ENCODE peak calls at places on chromosome 12, in five cellular contexts. G is HCT116, M is heart right ventricle, X is heart left ventricle, B is H9. K is an unnamed sample.

GRCh38 chr12:1645819-1646218 is 16.8 kb downstream of the WNT5B start:
- DNase-seq in G (no peak), M (no peak), X (no peak), B (no peak), K (no peak)

GRCh38 chr12:39464976-39465375 is 22.1 kb upstream of the KIF21A start:
- DNase-seq in G (no peak), M (no peak), X (no peak), B (no peak), K (no peak)

GRCh38 chr12:94329366-94329765 is 130.3 kb downstream of the CEP83 start:
- DNase-seq in G (no peak), M (no peak), X (no peak), B (no peak), K (no peak)

GRCh38 chr12:49543221-49543913 is 4.5 kb downstream of the KCNH3 start:
- DNase-seq in G (no peak), M (no peak), X (no peak), B (no peak), K (no peak)

GRCh38 chr12:105198961-105199360 is 37.0 kb downstream of the APPL2 start:
- DNase-seq in G (no peak), M (no peak), X (no peak), B (no peak), K (no peak)

GRCh38 chr12:111451649-111452129 is 46.0 kb downstream of the SH2B3 start:
- DNase-seq in G (peak; percentile 24), M (no peak), X (no peak), B (no peak), K (no peak)

GRCh38 chr12:6821674-6822433 is at the start of gene GPR162:
- DNase-seq in G (no peak), M (peak; percentile 63), X (peak; percentile 77), B (peak; percentile 91), K (no peak)

GRCh38 chr12:30166416-30166815 is 382.7 kb upstream of the TMTC1 start:
- DNase-seq in G (no peak), M (no peak), X (no peak), B (no peak), K (no peak)

GRCh38 chr12:10214877-10215267 is 2.2 kb downstream of the GABARAPL1 start:
- DNase-seq in G (no peak), M (no peak), X (no peak), B (no peak), K (no peak)

GRCh38 chr12:11576104-11576503 is 73.4 kb upstream of the ETV6 start:
- DNase-seq in G (no peak), M (no peak), X (no peak), B (no peak), K (no peak)

GRCh38 chr12:72207094-72207493 is 65.1 kb upstream of the TRHDE start:
- DNase-seq in G (no peak), M (no peak), X (no peak), B (no peak), K (no peak)

GRCh38 chr12:78040111-78040510 is 209.4 kb downstream of the NAV3 start:
- DNase-seq in G (no peak), M (no peak), X (no peak), B (no peak), K (no peak)

GRCh38 chr12:76024942-76025600 is 6.5 kb downstream of the PHLDA1 start:
- DNase-seq in G (no peak), M (no peak), X (no peak), B (no peak), K (no peak)

GRCh38 chr12:115012861-115013667 is 329.1 kb upstream of the TBX3 start:
- DNase-seq in G (no peak), M (no peak), X (peak; percentile 18), B (peak; percentile 37), K (no peak)

GRCh38 chr12:109542876-109543275 is 30.4 kb downstream of the MMAB start:
- DNase-seq in G (no peak), M (no peak), X (no peak), B (no peak), K (no peak)

GRCh38 chr12:75865315-75865714 is 166.3 kb downstream of the PHLDA1 start:
- DNase-seq in G (no peak), M (no peak), X (no peak), B (no peak), K (no peak)

GRCh38 chr12:87116778-87117177 is 860.6 kb upstream of the MGAT4C start:
- DNase-seq in G (no peak), M (no peak), X (no peak), B (no peak), K (no peak)

GRCh38 chr12:109539508-109539907 is 33.8 kb downstream of the MMAB start:
- DNase-seq in G (no peak), M (no peak), X (no peak), B (no peak), K (no peak)

GRCh38 chr12:116278667-116279066 is 1.2 kb upstream of the MED13L start:
- DNase-seq in G (no peak), M (no peak), X (no peak), B (no peak), K (no peak)

GRCh38 chr12:77124767-77125166 is 59.4 kb upstream of the E2F7 start:
- DNase-seq in G (no peak), M (no peak), X (no peak), B (no peak), K (no peak)

GRCh38 chr12:130714091-130714590 is 2.0 kb downstream of the RIMBP2 start:
- DNase-seq in G (no peak), M (no peak), X (no peak), B (peak; percentile 49), K (no peak)

GRCh38 chr12:54592316-54592715 is 3.9 kb upstream of the PPP1R1A start:
- DNase-seq in G (no peak), M (no peak), X (no peak), B (no peak), K (no peak)

GRCh38 chr12:54588892-54589291 is 433 bp upstream of the PPP1R1A start:
- DNase-seq in G (no peak), M (no peak), X (no peak), B (no peak), K (no peak)

GRCh38 chr12:54589964-54590363 is 1.5 kb upstream of the PPP1R1A start:
- DNase-seq in G (no peak), M (no peak), X (no peak), B (no peak), K (no peak)

GRCh38 chr12:54593135-54593534 is 4.7 kb upstream of the PPP1R1A start:
- DNase-seq in G (no peak), M (no peak), X (no peak), B (no peak), K (no peak)

GRCh38 chr12:54591001-54591591 is 2.6 kb upstream of the PPP1R1A start:
- DNase-seq in G (no peak), M (no peak), X (no peak), B (no peak), K (no peak)
- H3K27me3 ChIP-seq in G (peaks cover 5% of the 10 kb centered on the region), M (peaks cover 19% of the 10 kb centered on the region), X (no peaks in the 10 kb centered on the region), B (peaks cover 16% of the 10 kb centered on the region), K (no peaks in the 10 kb centered on the region)

GRCh38 chr12:119901670-119902069 is 24.6 kb upstream of the CIT start:
- DNase-seq in G (no peak), M (no peak), X (no peak), B (no peak), K (no peak)

GRCh38 chr12:119902084-119902509 is 25.0 kb upstream of the CIT start:
- DNase-seq in G (peak; percentile 69), M (peak; percentile 19), X (no peak), B (peak; percentile 88), K (no peak)
- TF ChIP-seq CTCF in G (peak; percentile 82), M (peak; percentile 88), X (peak; percentile 80), B (peak; percentile 89), K (peak; percentile 60)

DNA sequence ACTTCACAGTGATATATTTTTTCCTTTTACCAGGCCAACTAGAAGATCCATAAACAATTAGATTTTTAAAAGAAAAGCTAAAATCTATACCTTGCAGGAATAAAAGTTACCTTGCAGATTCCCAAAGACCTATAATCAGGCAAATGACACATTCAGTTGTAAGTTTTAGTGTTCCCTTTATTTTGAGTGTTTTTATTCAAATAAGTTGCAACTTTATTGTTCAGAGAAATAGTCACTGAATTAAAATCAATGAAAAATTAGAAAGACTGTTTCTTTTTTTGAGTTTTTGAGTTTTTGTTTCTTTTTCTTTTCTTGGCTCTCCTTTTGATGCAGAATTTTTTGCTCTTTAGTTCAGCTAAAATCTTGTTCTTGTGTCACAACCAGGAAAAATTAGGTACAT is 12.6 kb upstream of the USP15 start:
- DNase-seq in G (no peak), M (no peak), X (no peak), B (no peak), K (no peak)
- H3K4me1 ChIP-seq in G (no peaks in the 10 kb centered on the region), M (no peaks in the 10 kb centered on the region), X (no peaks in the 10 kb centered on the region), B (no peaks in the 10 kb centered on the region), K (no peaks in the 10 kb centered on the region)

GRCh38 chr12:122203301-122203967 is at the start of gene B3GNT4:
- DNase-seq in G (peak; percentile 32), M (peak; percentile 24), X (peak; percentile 44), B (peak; percentile 84), K (no peak)
- H3K27me3 ChIP-seq in G (no peaks in the 10 kb centered on the region), M (peaks cover 61% of the 10 kb centered on the region), X (peaks cover 25% of the 10 kb centered on the region), B (peaks cover 4% of the 10 kb centered on the region), K (peaks cover 46% of the 10 kb centered on the region)